ENCODE peak calls at places on chromosomes 5 and 9, in four cellular contexts. V, K, U and S are unnamed samples.
A peak's percentile ranks its signal among the peaks of the same experiment; 100 is the strongest.

GRCh38 chr5:9456435-9457042 is 89.3 kb downstream of the SEMA5A start:
- ATAC-seq in K (no peak), V (peak; percentile 72), U (no peak), S (no peak)

GRCh38 chr5:1661831-1662558 is 137.6 kb downstream of the MRPL36 start:
- ATAC-seq in K (no peak), V (no peak), U (no peak), S (no peak)

GRCh38 chr9:116844621-116845020 is 157.5 kb downstream of the TRIM32 start:
- ATAC-seq in K (no peak), U (peak; percentile 27), V (no peak), S (no peak)

GRCh38 chr5:57684299-57684702 is 201.7 kb upstream of the ACTBL2 start:
- ATAC-seq in V (no peak), U (no peak), K (no peak), S (no peak)

GRCh38 chr5:177124486-177124991 is 9.0 kb upstream of the NSD1 start:
- ATAC-seq in V (peak; percentile 100), U (no peak), K (no peak), S (no peak)

GRCh38 chr9:90022474-90022873 is 417.7 kb downstream of the GADD45G start:
- ATAC-seq in U (no peak), K (no peak), V (no peak), S (no peak)

GRCh38 chr5:154059583-154059982 is 20.8 kb downstream of the MFAP3 start:
- ATAC-seq in U (no peak), V (no peak), K (no peak), S (no peak)

GRCh38 chr5:34749431-34749872 is 89.5 kb upstream of the TTC23L start:
- ATAC-seq in V (no peak), U (no peak), K (no peak), S (no peak)

GRCh38 chr5:95390812-95391492 is at the start of gene FAM81B:
- ATAC-seq in K (no peak), V (no peak), U (no peak), S (no peak)

GRCh38 chr5:121025671-121026070 is 561.6 kb downstream of the PRR16 start:
- ATAC-seq in U (no peak), V (no peak), K (no peak), S (no peak)

GRCh38 chr5:68260455-68260854 is 44.9 kb downstream of the PIK3R1 start:
- ATAC-seq in U (no peak), K (no peak), V (no peak), S (no peak)

GRCh38 chr9:136296434-136297015 is 7.4 kb downstream of the CCDC187 start:
- ATAC-seq in V (no peak), U (no peak), K (no peak), S (no peak)

GRCh38 chr9:35828716-35829083 is at the start of gene FAM221B:
- ATAC-seq in V (peak; percentile 58), K (peak; percentile 7), U (no peak), S (no peak)

GRCh38 chr9:109098960-109099308 is 20.8 kb downstream of the TMEM245 start:
- ATAC-seq in V (no peak), K (peak; percentile 7), U (no peak), S (peak; percentile 33)

GRCh38 chr9:137168575-137168906 is 1.3 kb downstream of the LRRC26 start:
- ATAC-seq in K (no peak), U (no peak), V (peak; percentile 1), S (no peak)

GRCh38 chr9:135157856-135158571 is 70.5 kb downstream of the OLFM1 start:
- ATAC-seq in U (no peak), V (no peak), K (no peak), S (no peak)

GRCh38 chr5:108562205-108562454 is 180.2 kb upstream of the FBXL17 start:
- ATAC-seq in K (no peak), V (peak; percentile 53), U (no peak), S (no peak)

GRCh38 chr5:149887622-149888183 is 56.9 kb downstream of the PDE6A start:
- ATAC-seq in V (no peak), U (peak; percentile 29), K (peak; percentile 64), S (no peak)

GRCh38 chr5:94440015-94440414 is 178.4 kb downstream of the KIAA0825 start:
- ATAC-seq in U (no peak), K (no peak), V (no peak), S (no peak)

GRCh38 chr5:29263836-29264235 is 1929.7 kb upstream of the CDH6 start:
- ATAC-seq in K (no peak), U (no peak), V (no peak), S (no peak)

GRCh38 chr5:93438124-93438523 is 142.9 kb downstream of the NR2F1-AS1 start:
- ATAC-seq in V (no peak), K (no peak), U (no peak), S (no peak)

GRCh38 chr5:5521478-5521877 is 99.0 kb downstream of the ICE1 start:
- ATAC-seq in K (no peak), V (no peak), U (no peak), S (no peak)
- H3K27ac ChIP-seq in K (no peak overlapping the region), V (peak overlapping the region; percentile 95), U (no peak overlapping the region), S (no peak overlapping the region)

DNA sequence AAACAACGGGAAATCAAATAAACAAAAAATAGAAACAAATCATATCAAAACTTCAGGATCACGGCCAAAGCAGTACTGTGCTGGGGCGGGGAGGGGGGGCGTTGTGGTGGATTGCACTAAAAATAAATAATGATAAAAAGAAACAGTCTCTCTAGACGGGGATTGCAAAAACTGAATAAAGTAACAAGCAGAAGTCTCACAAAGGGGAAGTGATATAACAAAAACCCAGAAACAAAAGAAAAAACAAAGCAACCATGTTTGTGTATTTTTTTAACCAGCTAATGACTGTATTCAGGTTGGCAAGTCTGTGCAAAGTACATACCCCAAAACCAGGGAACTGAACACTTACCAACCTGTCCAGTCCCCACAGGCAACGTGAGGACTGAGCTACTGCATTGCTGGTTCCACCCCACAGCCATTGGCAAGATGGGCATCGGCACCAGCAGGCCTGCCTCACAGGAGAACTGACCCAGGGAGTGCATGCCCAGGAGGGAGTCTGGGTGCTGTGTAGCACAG is 24.1 kb downstream of the BICD2 start:
- ATAC-seq in V (no peak), K (peak; percentile 23), U (peak; percentile 7), S (no peak)
- H3K4me1 ChIP-seq in V (peaks cover 6% of the 10 kb centered on the region), K (peaks cover 91% of the 10 kb centered on the region), U (peaks cover 56% of the 10 kb centered on the region), S (peaks cover 45% of the 10 kb centered on the region)

DNA sequence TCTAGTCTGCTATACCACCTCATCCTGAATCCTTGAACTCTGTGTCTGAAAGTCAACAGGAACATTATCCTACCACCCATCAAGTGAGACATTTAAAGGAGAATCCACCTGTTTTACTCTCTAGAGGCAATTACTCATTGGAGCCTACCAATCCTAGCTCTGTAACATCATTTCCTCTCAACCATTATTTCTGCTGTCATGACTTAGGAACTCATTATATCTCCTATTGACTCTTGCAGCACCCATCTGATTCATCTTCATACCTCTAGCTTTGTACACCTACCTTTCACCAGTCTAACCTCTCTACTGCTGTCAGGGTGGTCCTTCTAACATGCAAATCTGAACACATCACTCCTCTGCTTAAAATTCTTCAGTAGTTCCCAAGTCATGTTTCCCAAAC is 481.5 kb downstream of the NFIB start:
- ATAC-seq in K (no peak), V (no peak), U (no peak), S (no peak)
- H3K27ac ChIP-seq in K (no peak overlapping the region), V (no peak overlapping the region), U (no peak overlapping the region), S (no peak overlapping the region)

GRCh38 chr9:128216781-128217553 is 13.8 kb downstream of the DNM1 start:
- ATAC-seq in K (no peak), V (no peak), U (no peak), S (peak; percentile 14)
- H3K4me1 ChIP-seq in K (peaks cover 33% of the 10 kb centered on the region), V (peaks cover 3% of the 10 kb centered on the region), U (peaks cover 13% of the 10 kb centered on the region), S (peaks cover 5% of the 10 kb centered on the region)

GRCh38 chr9:127121628-127122175 is 733 bp downstream of the ANGPTL2 start:
- ATAC-seq in K (peak; percentile 32), U (peak; percentile 1), V (peak; percentile 7), S (no peak)
- H3K27ac ChIP-seq in K (no peak overlapping the region), U (peak overlapping the region; percentile 84), V (no peak overlapping the region), S (peak overlapping the region; percentile 89)